ENCODE peak calls at places on chromosomes 12 and 14, in four cellular contexts. One of them, this sample, is unnamed. For H3K36me3 and H3K4me1, the result is how much of the 10 kb centered on the place peaks cover.

GRCh38 chr12:10849425-10849878 is at the start of gene PRR4:
- DNase-seq in aorta: no peak
- DNase-seq in GM23248: no peak
- DNase-seq in psoas muscle: no peak
- DNase-seq in this sample: no peak

GRCh38 chr12:46825526-46826414 is at the start of gene SLC38A4:
- DNase-seq in psoas muscle: peak
- DNase-seq in aorta: no peak
- DNase-seq in GM23248: peak
- DNase-seq in this sample: no peak

GRCh38 chr14:84025258-84026012 is 1504.5 kb upstream of the FLRT2 start:
- DNase-seq in GM23248: no peak
- DNase-seq in aorta: peak
- DNase-seq in psoas muscle: no peak
- DNase-seq in this sample: no peak

GRCh38 chr12:20024194-20024593 is 344.1 kb upstream of the PDE3A start:
- DNase-seq in GM23248: peak
- DNase-seq in aorta: no peak
- DNase-seq in psoas muscle: no peak
- DNase-seq in this sample: no peak

GRCh38 chr14:91284146-91284790 is 39.8 kb upstream of the GPR68 start:
- DNase-seq in psoas muscle: no peak
- DNase-seq in aorta: no peak
- DNase-seq in GM23248: peak
- DNase-seq in this sample: no peak

GRCh38 chr12:94150483-94151225 is 2.3 kb downstream of the PLXNC1 start:
- DNase-seq in aorta: peak
- DNase-seq in psoas muscle: no peak
- DNase-seq in GM23248: no peak
- DNase-seq in this sample: no peak

GRCh38 chr14:92513204-92513965 is at the start of gene RIN3:
- DNase-seq in psoas muscle: peak
- DNase-seq in aorta: peak
- DNase-seq in GM23248: peak
- DNase-seq in this sample: peak

GRCh38 chr12:45988259-45988658 is 2.1 kb downstream of the SCAF11 start:
- DNase-seq in aorta: no peak
- DNase-seq in psoas muscle: no peak
- DNase-seq in GM23248: peak
- DNase-seq in this sample: no peak

GRCh38 chr14:100078997-100079561 is 13.9 kb downstream of the EVL start:
- DNase-seq in GM23248: peak
- DNase-seq in psoas muscle: no peak
- DNase-seq in aorta: no peak
- DNase-seq in this sample: no peak

GRCh38 chr12:109827566-109828550 is 5.3 kb downstream of the TRPV4 start:
- DNase-seq in psoas muscle: peak
- DNase-seq in GM23248: no peak
- DNase-seq in aorta: peak
- DNase-seq in this sample: peak

GRCh38 chr12:119475650-119476049 is 117.9 kb upstream of the TMEM233 start:
- DNase-seq in aorta: no peak
- DNase-seq in GM23248: no peak
- DNase-seq in psoas muscle: no peak
- DNase-seq in this sample: no peak

GRCh38 chr14:64702493-64703392 is 1.5 kb upstream of the PLEKHG3 start:
- DNase-seq in GM23248: no peak
- DNase-seq in psoas muscle: no peak
- DNase-seq in aorta: no peak
- DNase-seq in this sample: no peak

GRCh38 chr14:57699947-57700346 is 165.9 kb downstream of the SLC35F4 start:
- DNase-seq in GM23248: no peak
- DNase-seq in aorta: no peak
- DNase-seq in psoas muscle: no peak
- DNase-seq in this sample: no peak

GRCh38 chr12:132471011-132471857 is 18.7 kb upstream of the FBRSL1 start:
- DNase-seq in GM23248: no peak
- DNase-seq in aorta: no peak
- DNase-seq in psoas muscle: no peak
- DNase-seq in this sample: no peak

GRCh38 chr14:30283822-30284446 is 275.0 kb upstream of the G2E3 start:
- DNase-seq in psoas muscle: no peak
- DNase-seq in GM23248: peak
- DNase-seq in aorta: no peak
- DNase-seq in this sample: no peak

GRCh38 chr12:100375023-100375737 is 18.3 kb downstream of the SLC17A8 start:
- DNase-seq in aorta: peak
- DNase-seq in psoas muscle: peak
- DNase-seq in GM23248: peak
- DNase-seq in this sample: peak

GRCh38 chr12:130945793-130946492 is 7.8 kb upstream of the ADGRD1 start:
- DNase-seq in aorta: peak
- DNase-seq in GM23248: peak
- DNase-seq in psoas muscle: peak
- DNase-seq in this sample: no peak

GRCh38 chr14:32226051-32226450 is 23.0 kb upstream of the RNU6-8 start:
- DNase-seq in GM23248: no peak
- DNase-seq in psoas muscle: no peak
- DNase-seq in aorta: no peak
- DNase-seq in this sample: no peak

GRCh38 chr12:108722463-108722862 is 8.9 kb downstream of the CORO1C start:
- DNase-seq in aorta: no peak
- DNase-seq in psoas muscle: no peak
- DNase-seq in GM23248: peak
- DNase-seq in this sample: no peak
- H3K27ac ChIP-seq in aorta: no peak
- H3K27ac ChIP-seq in psoas muscle: peak
- H3K27ac ChIP-seq in GM23248: peak
- H3K27ac ChIP-seq in this sample: peak

GRCh38 chr12:76798864-76799263 is 34.9 kb downstream of the ZDHHC17 start:
- DNase-seq in aorta: no peak
- DNase-seq in GM23248: no peak
- DNase-seq in psoas muscle: no peak
- DNase-seq in this sample: no peak
- H3K36me3 ChIP-seq in aorta: under half
- H3K36me3 ChIP-seq in GM23248: under half
- H3K36me3 ChIP-seq in psoas muscle: under half
- H3K36me3 ChIP-seq in this sample: under half

DNA sequence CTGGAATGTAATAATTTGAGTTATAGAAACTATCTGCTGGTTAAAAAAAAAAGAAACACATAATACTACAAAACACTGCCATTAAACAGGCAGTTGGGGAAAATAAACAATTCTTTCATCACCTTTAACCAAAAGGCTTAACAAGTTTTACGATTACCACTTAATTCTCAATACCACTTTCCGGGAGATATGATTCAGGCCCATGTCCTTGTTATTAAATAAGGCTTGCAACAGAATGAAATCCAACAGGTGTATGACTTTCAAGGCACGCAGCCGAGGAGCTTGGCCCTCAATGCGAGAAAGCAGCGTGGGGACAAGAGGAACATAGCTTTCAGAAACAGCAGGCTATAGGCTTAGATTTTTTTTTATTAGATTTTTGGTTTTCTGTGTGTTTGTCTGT is 5.6 kb upstream of the GLRX5 start:
- DNase-seq in psoas muscle: no peak
- DNase-seq in GM23248: no peak
- DNase-seq in aorta: no peak
- DNase-seq in this sample: no peak
- H3K4me1 ChIP-seq in psoas muscle: under half
- H3K4me1 ChIP-seq in GM23248: half or more
- H3K4me1 ChIP-seq in aorta: under half
- H3K4me1 ChIP-seq in this sample: half or more

GRCh38 chr12:13340149-13340548 is 143.6 kb downstream of the EMP1 start:
- DNase-seq in aorta: no peak
- DNase-seq in GM23248: peak
- DNase-seq in psoas muscle: no peak
- DNase-seq in this sample: no peak

GRCh38 chr12:13336216-13336615 is 139.7 kb downstream of the EMP1 start:
- DNase-seq in psoas muscle: no peak
- DNase-seq in GM23248: no peak
- DNase-seq in aorta: no peak
- DNase-seq in this sample: no peak

GRCh38 chr12:13339538-13339937 is 143.0 kb downstream of the EMP1 start:
- DNase-seq in aorta: no peak
- DNase-seq in psoas muscle: no peak
- DNase-seq in GM23248: peak
- DNase-seq in this sample: no peak

GRCh38 chr12:13339091-13339490 is 142.6 kb downstream of the EMP1 start:
- DNase-seq in aorta: no peak
- DNase-seq in GM23248: no peak
- DNase-seq in psoas muscle: no peak
- DNase-seq in this sample: no peak

DNA sequence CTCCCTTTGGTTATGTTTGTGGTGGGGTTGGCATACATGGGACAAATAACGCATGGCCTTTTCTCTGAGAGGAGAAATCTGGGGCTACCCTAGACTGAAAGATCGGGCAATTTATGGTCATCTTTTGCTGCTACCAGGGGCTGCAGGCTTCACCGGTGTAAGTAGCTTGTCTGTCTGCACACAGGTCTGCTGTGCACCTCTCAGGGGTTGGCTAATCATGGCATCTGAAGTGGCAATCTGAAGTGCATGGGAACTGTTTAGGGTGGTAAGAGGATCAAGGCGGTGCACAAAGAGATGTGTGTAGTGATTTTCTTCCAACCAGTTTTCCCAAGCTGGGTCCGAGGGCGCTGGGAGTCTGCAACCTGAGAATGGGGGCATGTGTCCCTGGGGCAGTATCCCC is 141.3 kb downstream of the EMP1 start:
- DNase-seq in GM23248: no peak
- DNase-seq in psoas muscle: no peak
- DNase-seq in aorta: no peak
- DNase-seq in this sample: no peak
- H3K27ac ChIP-seq in GM23248: no peak
- H3K27ac ChIP-seq in psoas muscle: no peak
- H3K27ac ChIP-seq in aorta: no peak
- H3K27ac ChIP-seq in this sample: no peak

GRCh38 chr12:6567112-6567680 is 895 bp downstream of the NOP2 start:
- DNase-seq in aorta: no peak
- DNase-seq in psoas muscle: no peak
- DNase-seq in GM23248: peak
- DNase-seq in this sample: no peak
- H3K36me3 ChIP-seq in aorta: under half
- H3K36me3 ChIP-seq in psoas muscle: half or more
- H3K36me3 ChIP-seq in GM23248: under half
- H3K36me3 ChIP-seq in this sample: half or more

GRCh38 chr12:507261-507853 is 47.6 kb downstream of the B4GALNT3 start:
- DNase-seq in psoas muscle: no peak
- DNase-seq in GM23248: no peak
- DNase-seq in aorta: no peak
- DNase-seq in this sample: no peak
- H3K4me1 ChIP-seq in psoas muscle: under half
- H3K4me1 ChIP-seq in GM23248: under half
- H3K4me1 ChIP-seq in aorta: under half
- H3K4me1 ChIP-seq in this sample: under half

DNA sequence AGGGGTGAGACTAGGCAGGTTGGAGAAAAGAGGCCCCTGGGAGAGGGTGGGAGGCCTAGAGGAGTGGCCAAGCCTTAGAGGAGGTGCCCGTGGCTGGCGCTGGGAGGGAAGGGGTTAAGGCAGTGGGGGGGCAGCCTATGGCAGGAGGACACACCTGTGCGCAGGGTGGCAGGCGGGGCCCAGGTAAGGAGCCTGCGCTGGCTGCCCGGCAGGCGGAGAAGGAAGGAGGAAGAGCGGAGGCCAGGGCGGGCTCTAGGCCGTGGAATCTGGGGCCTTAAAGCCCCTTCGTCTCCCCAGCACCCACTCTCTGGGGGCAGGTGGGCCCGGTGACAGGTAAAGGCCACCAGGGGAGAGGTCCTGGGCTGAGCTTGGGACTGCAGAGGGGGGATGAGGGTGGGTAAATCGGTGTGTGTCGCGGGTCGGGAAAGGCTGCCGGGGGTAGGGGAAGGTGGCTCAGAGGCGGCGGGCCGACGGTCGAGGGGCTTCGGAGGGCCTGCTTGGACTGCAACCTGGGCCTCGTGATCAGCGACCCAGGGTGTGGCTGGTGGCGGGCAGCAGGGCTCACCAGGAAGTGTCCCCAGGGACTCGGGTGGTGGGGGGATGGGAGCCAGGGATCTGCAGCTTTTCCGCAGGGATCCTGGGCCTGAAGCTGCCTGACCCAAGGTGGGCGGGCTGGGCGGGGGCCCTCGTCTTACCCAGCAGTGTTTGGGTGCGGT is 7.3 kb downstream of the PHB2 start:
- DNase-seq in GM23248: no peak
- DNase-seq in aorta: no peak
- DNase-seq in psoas muscle: peak
- DNase-seq in this sample: no peak
- H3K27ac ChIP-seq in GM23248: no peak
- H3K27ac ChIP-seq in aorta: no peak
- H3K27ac ChIP-seq in psoas muscle: peak
- H3K27ac ChIP-seq in this sample: peak